ENCODE peak calls at places on chromosome 12, in five cellular contexts. I is GM12864, Y is tibial artery, J is iPS-NIHi11, C is RKO. V is an unnamed sample.

GRCh38 chr12:27733052-27733656 is 22.5 kb downstream of the MRPS35 start:
- DNase-seq in I (no peak), J (peak; percentile 47), C (peak; percentile 75), Y (no peak), V (peak; percentile 5)

GRCh38 chr12:127811988-127812387 is 455.0 kb upstream of the TMEM132C start:
- DNase-seq in J (no peak), Y (no peak), I (no peak), C (no peak), V (no peak)

GRCh38 chr12:95625012-95625411 is 73.7 kb upstream of the USP44 start:
- DNase-seq in I (no peak), C (no peak), Y (no peak), J (no peak), V (no peak)

GRCh38 chr12:4857472-4858291 is 52.0 kb upstream of the KCNA1 start:
- DNase-seq in I (peak; percentile 35), C (peak; percentile 75), Y (peak; percentile 68), J (peak; percentile 81), V (peak; percentile 90)

GRCh38 chr12:107415834-107416233 is 269.8 kb upstream of the PWP1 start:
- DNase-seq in Y (no peak), C (no peak), J (no peak), I (no peak), V (no peak)

GRCh38 chr12:91717804-91718203 is 427.8 kb downstream of the BTG1 start:
- DNase-seq in C (no peak), Y (no peak), I (no peak), J (no peak), V (no peak)

GRCh38 chr12:52390739-52391617 is 5.5 kb upstream of the KRT84 start:
- DNase-seq in J (peak; percentile 59), I (no peak), Y (no peak), C (no peak), V (no peak)

GRCh38 chr12:8033153-8034044 is 883 bp downstream of the FOXJ2 start:
- DNase-seq in J (peak; percentile 76), I (no peak), C (peak; percentile 52), Y (peak; percentile 78), V (peak; percentile 10)

GRCh38 chr12:124278389-124279101 is 16.3 kb upstream of the RFLNA start:
- DNase-seq in I (no peak), J (no peak), C (no peak), Y (no peak), V (no peak)

GRCh38 chr12:101877816-101878811 is 734 bp downstream of the DRAM1 start:
- DNase-seq in J (no peak), C (peak; percentile 35), Y (peak; percentile 25), I (no peak), V (no peak)

GRCh38 chr12:124437621-124438414 is 129.6 kb downstream of the NCOR2 start:
- DNase-seq in I (no peak), C (no peak), J (no peak), Y (no peak), V (no peak)

GRCh38 chr12:13116259-13116658 is 12.8 kb upstream of the GSG1 start:
- DNase-seq in J (no peak), Y (no peak), I (no peak), C (no peak), V (no peak)

GRCh38 chr12:46402861-46403731 is 30.5 kb upstream of the SLC38A2 start:
- DNase-seq in C (no peak), I (no peak), J (no peak), Y (no peak), V (no peak)

GRCh38 chr12:29148065-29148957 is 767 bp upstream of the FAR2 start:
- DNase-seq in C (peak; percentile 68), Y (peak; percentile 63), J (peak; percentile 38), I (no peak), V (no peak)

GRCh38 chr12:26042645-26043044 is 82.2 kb downstream of the BHLHE41 start:
- DNase-seq in J (no peak), I (no peak), Y (no peak), C (no peak), V (no peak)

GRCh38 chr12:92462049-92462448 is 240.7 kb upstream of the PLEKHG7 start:
- DNase-seq in I (peak; percentile 69), C (no peak), Y (no peak), J (no peak), V (no peak)

GRCh38 chr12:95462081-95462480 is 11.9 kb upstream of the METAP2 start:
- DNase-seq in I (no peak), J (no peak), Y (no peak), C (no peak), V (no peak)

GRCh38 chr12:92745874-92746553 is 43.2 kb downstream of the PLEKHG7 start:
- DNase-seq in J (no peak), C (peak; percentile 95), Y (peak; percentile 89), I (no peak), V (no peak)

GRCh38 chr12:23949212-23950010 is at the start of gene SOX5:
- DNase-seq in C (no peak), J (peak; percentile 74), Y (peak; percentile 24), I (no peak), V (no peak)

GRCh38 chr12:104958946-104959841 is 1.1 kb upstream of the SLC41A2 start:
- DNase-seq in I (no peak), C (peak; percentile 75), Y (no peak), J (no peak), V (no peak)

GRCh38 chr12:71439613-71440392 is at the start of gene LGR5:
- DNase-seq in I (no peak), Y (no peak), J (peak; percentile 68), C (no peak), V (peak; percentile 59)

GRCh38 chr12:93722757-93723567 is 45.8 kb downstream of the CRADD start:
- DNase-seq in I (no peak), J (no peak), C (peak; percentile 25), Y (no peak), V (no peak)

GRCh38 chr12:129771238-129771637 is 132.6 kb downstream of the TMEM132D start:
- DNase-seq in Y (no peak), J (peak; percentile 33), I (no peak), C (no peak), V (peak; percentile 49)

GRCh38 chr12:130655881-130656280 is 60.2 kb downstream of the RIMBP2 start:
- DNase-seq in C (no peak), Y (no peak), J (no peak), I (no peak), V (no peak)

GRCh38 chr12:89951050-89951693 is 242.5 kb upstream of the ATP2B1 start:
- DNase-seq in Y (no peak), C (peak; percentile 17), I (no peak), J (no peak), V (no peak)

GRCh38 chr12:50615534-50616296 is 110.9 kb downstream of the DIP2B start:
- DNase-seq in Y (no peak), J (no peak), I (no peak), C (no peak), V (no peak)

GRCh38 chr12:12704593-12705230 is 8.7 kb upstream of the GPR19 start:
- DNase-seq in Y (peak; percentile 64), J (peak; percentile 80), I (no peak), C (peak; percentile 95), V (peak; percentile 86)

GRCh38 chr12:22687677-22688076 is 62.7 kb downstream of the ETNK1 start:
- DNase-seq in I (peak; percentile 29), Y (no peak), C (peak; percentile 13), J (no peak), V (no peak)

GRCh38 chr12:34297126-34297789 is 275.0 kb downstream of the ALG10 start:
- DNase-seq in C (no peak), Y (no peak), J (no peak), I (no peak), V (no peak)

GRCh38 chr12:64083285-64084210 is 138.5 kb downstream of the KICS2 start:
- DNase-seq in Y (peak; percentile 87), J (no peak), I (no peak), C (no peak), V (peak; percentile 58)

GRCh38 chr12:87320724-87321123 is 708.5 kb downstream of the C12orf50 start:
- DNase-seq in I (no peak), J (no peak), Y (no peak), C (no peak), V (no peak)

GRCh38 chr12:106078358-106079025 is 60.3 kb downstream of the NUAK1 start:
- DNase-seq in Y (peak; percentile 66), J (no peak), I (no peak), C (peak; percentile 38), V (no peak)

GRCh38 chr12:20342111-20342510 is 26.2 kb upstream of the PDE3A start:
- DNase-seq in J (no peak), C (no peak), Y (no peak), I (no peak), V (no peak)

GRCh38 chr12:79725987-79726386 is 35.2 kb upstream of the PAWR start:
- DNase-seq in C (no peak), Y (no peak), J (no peak), I (no peak), V (no peak)

GRCh38 chr12:6666211-6666610 is 3.3 kb upstream of the ING4 start:
- DNase-seq in Y (no peak), C (no peak), I (no peak), J (no peak), V (no peak)

GRCh38 chr12:85005615-85006014 is 30.5 kb downstream of the TSPAN19 start:
- DNase-seq in J (no peak), Y (no peak), I (no peak), C (no peak), V (no peak)

GRCh38 chr12:79317184-79317847 is 373.4 kb downstream of the PAWR start:
- DNase-seq in J (no peak), Y (no peak), I (no peak), C (no peak), V (no peak)

GRCh38 chr12:119804011-119804641 is 73.0 kb downstream of the CIT start:
- DNase-seq in C (peak; percentile 50), Y (peak; percentile 30), J (peak; percentile 86), I (no peak), V (no peak)

GRCh38 chr12:89756638-89757321 is 48.1 kb upstream of the ATP2B1 start:
- DNase-seq in C (peak; percentile 93), Y (no peak), J (no peak), I (peak; percentile 98), V (no peak)

V was measured in NCI-H1105.